ENCODE peak calls at places on chromosomes 3 and 15, in five cellular contexts. Y is activated CD4-positive, alpha-beta memory T cell treated with anti-CD3 and anti-CD28 coated beads, Interleukin-2, amount 10 ng/mL, durations not matched to agents 7 days and 5 days; M is T-helper 17 cell; W is stimulated activated CD4-positive, alpha-beta T cell treated with anti-CD3 and anti-CD28 coated beads, Interleukin-1b, Interleukin-23, amount 100 ng/mL, for 1 hour; S is upper lobe of right lung. E is an unnamed sample.

GRCh38 chr15:61749169-61749568 is 311.1 kb downstream of the VPS13C start:
- DNase-seq in S (no peak), W (no peak), M (no peak), Y (no peak), E (no peak)

GRCh38 chr3:70064194-70064787 is 64.8 kb downstream of the SAMMSON start:
- DNase-seq in W (no peak), M (no peak), Y (no peak), S (no peak), E (no peak)

GRCh38 chr15:82709421-82710207 is at the start of gene AP3B2:
- DNase-seq in S (peak; percentile 91), M (peak; percentile 57), Y (peak; percentile 74), W (peak; percentile 46), E (peak; percentile 87)

GRCh38 chr15:68220489-68220888 is 9.0 kb downstream of the CLN6 start:
- DNase-seq in S (no peak), W (no peak), M (no peak), Y (no peak), E (no peak)

GRCh38 chr3:42014443-42014945 is 52.6 kb upstream of the ULK4 start:
- DNase-seq in Y (peak; percentile 17), M (no peak), W (no peak), S (no peak), E (no peak)

GRCh38 chr3:48142316-48142870 is 45.8 kb downstream of the CDC25A start:
- DNase-seq in S (no peak), W (no peak), Y (no peak), M (no peak), E (no peak)

GRCh38 chr15:72925661-72926060 is 126.6 kb upstream of the NEO1 start:
- DNase-seq in M (no peak), Y (no peak), W (no peak), S (no peak), E (no peak)

GRCh38 chr3:155791190-155791589 is 14.9 kb downstream of the C3orf33 start:
- DNase-seq in M (no peak), W (no peak), Y (no peak), S (no peak), E (no peak)

GRCh38 chr3:76570436-76571057 is 469.4 kb upstream of the ROBO2 start:
- DNase-seq in W (no peak), M (no peak), Y (no peak), S (no peak), E (no peak)

GRCh38 chr15:73724211-73724610 is 28.9 kb downstream of the INSYN1 start:
- DNase-seq in M (no peak), S (no peak), W (no peak), Y (no peak), E (no peak)

GRCh38 chr3:142563491-142563997 is 15.0 kb downstream of the ATR start:
- DNase-seq in W (no peak), M (no peak), S (no peak), Y (no peak), E (no peak)

GRCh38 chr3:146117406-146118285 is 43.3 kb downstream of the PLOD2 start:
- DNase-seq in W (no peak), Y (no peak), M (no peak), S (no peak), E (no peak)

GRCh38 chr3:59685432-59685831 is 635.6 kb upstream of the CFAP20DC start:
- DNase-seq in S (no peak), Y (no peak), W (no peak), M (no peak), E (no peak)

GRCh38 chr3:100777271-100777670 is 68.0 kb downstream of the TFG start:
- DNase-seq in Y (no peak), W (no peak), M (no peak), S (no peak), E (no peak)

GRCh38 chr3:157530637-157531300 is 27.6 kb upstream of the VEPH1 start:
- DNase-seq in S (no peak), M (no peak), Y (no peak), W (no peak), E (no peak)

GRCh38 chr3:134353171-134353825 is 20.9 kb downstream of the AMOTL2 start:
- DNase-seq in M (no peak), W (no peak), Y (no peak), S (peak; percentile 37), E (no peak)

GRCh38 chr15:76866716-76867321 is 38.3 kb downstream of the SCAPER start:
- DNase-seq in W (no peak), Y (no peak), M (no peak), S (no peak), E (no peak)

GRCh38 chr3:154384504-154384903 is 45.5 kb downstream of the GPR149 start:
- DNase-seq in Y (no peak), W (no peak), S (no peak), M (no peak), E (no peak)

GRCh38 chr3:168671091-168671490 is 575.4 kb upstream of the GOLIM4 start:
- DNase-seq in Y (no peak), W (no peak), S (no peak), M (no peak), E (no peak)

GRCh38 chr3:19147905-19148767 is at the start of gene KCNH8:
- DNase-seq in W (no peak), S (no peak), Y (no peak), M (no peak), E (peak; percentile 33)

GRCh38 chr3:79052054-79052681 is 715.6 kb downstream of the ROBO1 start:
- DNase-seq in S (no peak), M (no peak), Y (no peak), W (no peak), E (no peak)

GRCh38 chr3:179265875-179266274 is 15.0 kb upstream of the KCNMB3 start:
- DNase-seq in Y (no peak), M (no peak), S (no peak), W (no peak), E (no peak)

GRCh38 chr15:36860792-36861191 is 239.6 kb downstream of the MEIS2 start:
- DNase-seq in M (no peak), Y (no peak), S (no peak), W (no peak), E (no peak)

GRCh38 chr3:57164606-57165573 is at the start of gene IL17RD:
- DNase-seq in S (peak; percentile 89), Y (peak; percentile 64), M (no peak), W (no peak), E (peak; percentile 88)

GRCh38 chr3:118972974-118973373 is 61.7 kb downstream of the IGSF11 start:
- DNase-seq in M (no peak), Y (no peak), S (no peak), W (no peak), E (peak; percentile 72)

GRCh38 chr15:69499521-69500201 is 47.0 kb downstream of the RPLP1 start:
- DNase-seq in S (no peak), Y (no peak), W (no peak), M (no peak), E (no peak)

GRCh38 chr3:171193693-171194092 is 167.2 kb upstream of the SLC2A2 start:
- DNase-seq in W (no peak), Y (no peak), M (no peak), S (no peak), E (no peak)